ENCODE peak calls at places on chromosomes 16 and 17, in four cellular contexts. F is GM13976; M is BJ; A is stimulated activated CD8-positive, alpha-beta memory T cell treated with anti-CD3 and anti-CD28 coated beads, Interleukin-15, amount 100 ng/mL, for 1 hour. K is an unnamed sample.

GRCh38 chr17:30091166-30091670 is 25.4 kb upstream of the NSRP1 start:
- DNase-seq in F (no peak), M (no peak), A (no peak), K (no peak)

GRCh38 chr16:47463771-47464624 is 2.9 kb downstream of the PHKB start:
- DNase-seq in F (no peak), M (no peak), A (no peak), K (no peak)

GRCh38 chr17:74806334-74806733 is 30.2 kb upstream of the NAT9 start:
- DNase-seq in F (no peak), M (no peak), A (no peak), K (no peak)

GRCh38 chr16:671353-672131 is 3.6 kb downstream of the RHOT2 start:
- DNase-seq in F (no peak), M (no peak), A (no peak), K (no peak)

GRCh38 chr16:49739381-49739780 is 116.5 kb downstream of the ZNF423 start:
- DNase-seq in F (no peak), M (no peak), A (no peak), K (no peak)

GRCh38 chr17:81859906-81860755 is at the start of gene P4HB:
- DNase-seq in F (peak), M (no peak), A (no peak), K (no peak)

GRCh38 chr17:72407336-72408121 is 286.7 kb downstream of the SOX9 start:
- DNase-seq in F (peak), M (peak), A (no peak), K (peak)

GRCh38 chr17:81349397-81350319 is 45.6 kb upstream of the BAHCC1 start:
- DNase-seq in F (no peak), M (no peak), A (no peak), K (no peak)

K was measured in non-pigmented ciliary epithelial cell.